ENCODE peak calls at places on chromosomes 13 and 19, in ten cellular contexts. One of them, this sample, is unnamed.

GRCh38 chr13:112184851-112185371 is 118.0 kb downstream of the SOX1 start:
- DNase-seq in Calu3: no peak
- DNase-seq in H9: no peak
- DNase-seq in neural crest cell: no peak
- DNase-seq in stomach: no peak
- DNase-seq in uterus: no peak
- DNase-seq in tibial nerve: no peak
- DNase-seq in mammary epithelial cell: no peak
- DNase-seq in gastrocnemius medialis: no peak
- DNase-seq in esophagus squamous epithelium: no peak
- DNase-seq in this sample: no peak

GRCh38 chr19:20482721-20483120 is 82.9 kb downstream of the ZNF737 start:
- DNase-seq in uterus: no peak
- DNase-seq in Calu3: no peak
- DNase-seq in tibial nerve: no peak
- DNase-seq in esophagus squamous epithelium: no peak
- DNase-seq in stomach: no peak
- DNase-seq in mammary epithelial cell: no peak
- DNase-seq in gastrocnemius medialis: no peak
- DNase-seq in neural crest cell: no peak
- DNase-seq in H9: peak; percentile 45
- DNase-seq in this sample: no peak

GRCh38 chr13:51717786-51718398 is 86.1 kb downstream of the DHRS12 start:
- DNase-seq in mammary epithelial cell: no peak
- DNase-seq in uterus: no peak
- DNase-seq in H9: no peak
- DNase-seq in esophagus squamous epithelium: no peak
- DNase-seq in gastrocnemius medialis: no peak
- DNase-seq in Calu3: no peak
- DNase-seq in tibial nerve: no peak
- DNase-seq in neural crest cell: no peak
- DNase-seq in stomach: no peak
- DNase-seq in this sample: no peak

GRCh38 chr13:49791214-49791752 is 1.2 kb downstream of the KPNA3 start:
- DNase-seq in gastrocnemius medialis: peak; percentile 20
- DNase-seq in mammary epithelial cell: peak; percentile 32
- DNase-seq in H9: no peak
- DNase-seq in stomach: no peak
- DNase-seq in esophagus squamous epithelium: no peak
- DNase-seq in uterus: no peak
- DNase-seq in tibial nerve: peak; percentile 16
- DNase-seq in Calu3: no peak
- DNase-seq in neural crest cell: no peak
- DNase-seq in this sample: peak; percentile 51

GRCh38 chr13:45315520-45316167 is 25.3 kb downstream of the TPT1 start:
- DNase-seq in H9: no peak
- DNase-seq in uterus: no peak
- DNase-seq in mammary epithelial cell: no peak
- DNase-seq in tibial nerve: no peak
- DNase-seq in Calu3: no peak
- DNase-seq in esophagus squamous epithelium: no peak
- DNase-seq in neural crest cell: no peak
- DNase-seq in gastrocnemius medialis: no peak
- DNase-seq in stomach: no peak
- DNase-seq in this sample: no peak

GRCh38 chr13:80215368-80215767 is 125.6 kb downstream of the SPRY2 start:
- DNase-seq in mammary epithelial cell: no peak
- DNase-seq in stomach: no peak
- DNase-seq in neural crest cell: no peak
- DNase-seq in uterus: no peak
- DNase-seq in Calu3: no peak
- DNase-seq in esophagus squamous epithelium: no peak
- DNase-seq in H9: no peak
- DNase-seq in gastrocnemius medialis: no peak
- DNase-seq in tibial nerve: no peak
- DNase-seq in this sample: peak; percentile 71

GRCh38 chr13:113819731-113820715 is 43.9 kb downstream of the GAS6 start:
- DNase-seq in esophagus squamous epithelium: no peak
- DNase-seq in mammary epithelial cell: no peak
- DNase-seq in H9: no peak
- DNase-seq in neural crest cell: no peak
- DNase-seq in gastrocnemius medialis: no peak
- DNase-seq in tibial nerve: no peak
- DNase-seq in stomach: no peak
- DNase-seq in Calu3: no peak
- DNase-seq in uterus: no peak
- DNase-seq in this sample: peak; percentile 54

GRCh38 chr13:75693227-75693626 is 57.1 kb downstream of the LMO7 start:
- DNase-seq in stomach: no peak
- DNase-seq in H9: no peak
- DNase-seq in uterus: no peak
- DNase-seq in mammary epithelial cell: no peak
- DNase-seq in gastrocnemius medialis: no peak
- DNase-seq in neural crest cell: no peak
- DNase-seq in tibial nerve: no peak
- DNase-seq in esophagus squamous epithelium: no peak
- DNase-seq in Calu3: no peak
- DNase-seq in this sample: no peak

GRCh38 chr13:46154136-46154854 is 27.7 kb downstream of the LCP1 start:
- DNase-seq in mammary epithelial cell: no peak
- DNase-seq in stomach: no peak
- DNase-seq in neural crest cell: no peak
- DNase-seq in esophagus squamous epithelium: no peak
- DNase-seq in tibial nerve: no peak
- DNase-seq in H9: no peak
- DNase-seq in Calu3: no peak
- DNase-seq in uterus: no peak
- DNase-seq in gastrocnemius medialis: no peak
- DNase-seq in this sample: no peak

DNA sequence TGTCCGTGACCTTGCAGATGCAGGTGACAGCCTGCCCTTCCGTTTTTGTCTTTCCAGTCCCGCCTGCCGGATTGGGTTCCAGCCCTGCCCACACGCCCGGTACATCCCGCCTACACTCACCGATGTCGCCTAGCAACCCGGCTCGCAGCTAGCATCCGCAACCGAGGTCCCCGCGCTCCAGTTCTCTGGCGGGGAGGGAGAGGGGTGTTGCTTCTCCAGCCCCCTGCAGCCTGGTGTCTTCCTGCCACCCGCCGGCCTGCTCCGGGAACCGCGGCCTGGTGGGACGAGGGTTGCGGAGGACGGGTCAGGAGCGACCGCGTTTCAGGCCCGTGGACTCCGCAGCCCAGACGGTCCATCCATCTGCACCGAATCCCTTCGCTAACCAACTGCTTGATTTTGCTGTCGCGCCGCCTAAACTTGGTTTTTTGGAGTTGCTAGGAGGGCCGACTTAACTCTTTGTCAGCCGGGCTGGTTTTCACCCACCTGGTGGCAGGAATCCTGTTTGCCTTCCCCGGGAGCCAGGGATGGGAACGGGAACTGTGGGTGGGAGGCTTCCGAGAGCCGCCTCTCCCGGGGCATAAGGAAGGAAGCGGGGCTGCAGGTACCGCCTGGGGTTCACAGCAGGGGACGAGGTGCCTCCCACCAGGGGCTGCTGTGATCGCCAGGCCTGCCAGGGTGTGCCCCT is 15.4 kb upstream of the MATK start:
- DNase-seq in mammary epithelial cell: peak; percentile 24
- DNase-seq in uterus: no peak
- DNase-seq in neural crest cell: no peak
- DNase-seq in esophagus squamous epithelium: no peak
- DNase-seq in stomach: peak; percentile 44
- DNase-seq in gastrocnemius medialis: no peak
- DNase-seq in H9: peak; percentile 86
- DNase-seq in Calu3: no peak
- DNase-seq in tibial nerve: no peak
- DNase-seq in this sample: no peak
- TF ChIP-seq CTCF in mammary epithelial cell: no peak
- TF ChIP-seq CTCF in uterus: no peak
- TF ChIP-seq CTCF in neural crest cell: peak; percentile 41
- TF ChIP-seq CTCF in esophagus squamous epithelium: no peak
- TF ChIP-seq CTCF in stomach: no peak
- TF ChIP-seq CTCF in gastrocnemius medialis: no peak
- TF ChIP-seq CTCF in H9: peak; percentile 66
- TF ChIP-seq CTCF in Calu3: no peak
- TF ChIP-seq CTCF in tibial nerve: no peak
- TF ChIP-seq CTCF in this sample: peak; percentile 40

DNA sequence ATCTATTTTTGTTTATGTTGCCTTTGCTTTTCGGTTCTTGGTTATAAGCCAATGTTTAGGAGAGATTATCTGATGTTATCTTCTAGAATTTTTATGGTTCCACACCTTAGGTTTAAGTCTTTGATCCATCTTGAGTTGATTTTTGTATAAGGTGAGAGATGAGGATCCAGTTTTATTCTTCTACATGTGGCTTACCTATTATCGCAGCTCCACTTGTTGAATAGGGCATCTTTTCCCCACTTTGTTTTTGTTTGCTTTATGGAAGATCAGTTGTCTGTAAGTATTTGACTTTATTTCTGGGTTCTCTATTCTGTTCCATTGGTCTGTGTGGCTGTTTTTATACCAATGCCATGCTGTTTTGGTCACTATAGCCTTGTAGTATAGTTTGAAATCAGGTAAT is 927.0 kb downstream of the UQCRFS1 start:
- DNase-seq in uterus: no peak
- DNase-seq in stomach: no peak
- DNase-seq in tibial nerve: no peak
- DNase-seq in Calu3: no peak
- DNase-seq in gastrocnemius medialis: no peak
- DNase-seq in mammary epithelial cell: no peak
- DNase-seq in neural crest cell: no peak
- DNase-seq in esophagus squamous epithelium: no peak
- DNase-seq in H9: no peak
- DNase-seq in this sample: no peak
- TF ChIP-seq CTCF in uterus: no peak
- TF ChIP-seq CTCF in stomach: no peak
- TF ChIP-seq CTCF in tibial nerve: no peak
- TF ChIP-seq CTCF in Calu3: no peak
- TF ChIP-seq CTCF in gastrocnemius medialis: no peak
- TF ChIP-seq CTCF in mammary epithelial cell: no peak
- TF ChIP-seq CTCF in neural crest cell: no peak
- TF ChIP-seq CTCF in esophagus squamous epithelium: no peak
- TF ChIP-seq CTCF in H9: no peak
- TF ChIP-seq CTCF in this sample: no peak

GRCh38 chr19:54331626-54332025 is 7.3 kb downstream of the LILRA4 start:
- DNase-seq in Calu3: no peak
- DNase-seq in tibial nerve: no peak
- DNase-seq in gastrocnemius medialis: no peak
- DNase-seq in mammary epithelial cell: no peak
- DNase-seq in stomach: no peak
- DNase-seq in neural crest cell: no peak
- DNase-seq in uterus: no peak
- DNase-seq in H9: no peak
- DNase-seq in esophagus squamous epithelium: no peak
- DNase-seq in this sample: no peak
- TF ChIP-seq CTCF in Calu3: no peak
- TF ChIP-seq CTCF in tibial nerve: no peak
- TF ChIP-seq CTCF in gastrocnemius medialis: no peak
- TF ChIP-seq CTCF in mammary epithelial cell: no peak
- TF ChIP-seq CTCF in stomach: no peak
- TF ChIP-seq CTCF in neural crest cell: no peak
- TF ChIP-seq CTCF in uterus: no peak
- TF ChIP-seq CTCF in H9: no peak
- TF ChIP-seq CTCF in esophagus squamous epithelium: no peak
- TF ChIP-seq CTCF in this sample: no peak

GRCh38 chr19:29639086-29639485 is 26.2 kb upstream of the PLEKHF1 start:
- DNase-seq in uterus: no peak
- DNase-seq in mammary epithelial cell: no peak
- DNase-seq in tibial nerve: no peak
- DNase-seq in esophagus squamous epithelium: no peak
- DNase-seq in stomach: no peak
- DNase-seq in H9: no peak
- DNase-seq in neural crest cell: no peak
- DNase-seq in Calu3: no peak
- DNase-seq in gastrocnemius medialis: no peak
- DNase-seq in this sample: no peak
- TF ChIP-seq CTCF in uterus: no peak
- TF ChIP-seq CTCF in mammary epithelial cell: no peak
- TF ChIP-seq CTCF in tibial nerve: no peak
- TF ChIP-seq CTCF in esophagus squamous epithelium: no peak
- TF ChIP-seq CTCF in stomach: no peak
- TF ChIP-seq CTCF in H9: no peak
- TF ChIP-seq CTCF in neural crest cell: no peak
- TF ChIP-seq CTCF in Calu3: no peak
- TF ChIP-seq CTCF in gastrocnemius medialis: no peak
- TF ChIP-seq CTCF in this sample: no peak